ENCODE peak calls at places on chromosomes 5 and 9, in seven cellular contexts. One of them, this sample, is unnamed.

GRCh38 chr9:72052122-72052521 is 8.3 kb downstream of the C9orf57 start:
- DNase-seq in transverse colon: no peak
- DNase-seq in HepG2: no peak
- DNase-seq in upper lobe of left lung: no peak
- DNase-seq in GM23338: no peak
- DNase-seq in endothelial cell of umbilical vein: no peak
- DNase-seq in K562: no peak
- DNase-seq in this sample: no peak

GRCh38 chr9:126154869-126155268 is 171.8 kb upstream of the MVB12B start:
- DNase-seq in upper lobe of left lung: no peak
- DNase-seq in K562: no peak
- DNase-seq in transverse colon: no peak
- DNase-seq in HepG2: no peak
- DNase-seq in endothelial cell of umbilical vein: no peak
- DNase-seq in GM23338: no peak
- DNase-seq in this sample: peak; percentile 32

GRCh38 chr9:76576344-76576743 is 117.4 kb downstream of the GCNT1 start:
- DNase-seq in endothelial cell of umbilical vein: no peak
- DNase-seq in upper lobe of left lung: no peak
- DNase-seq in GM23338: no peak
- DNase-seq in transverse colon: peak; percentile 40
- DNase-seq in K562: no peak
- DNase-seq in HepG2: no peak
- DNase-seq in this sample: no peak

GRCh38 chr5:131610198-131611063 is 24.6 kb downstream of the RAPGEF6 start:
- DNase-seq in HepG2: peak; percentile 86
- DNase-seq in transverse colon: no peak
- DNase-seq in K562: no peak
- DNase-seq in upper lobe of left lung: no peak
- DNase-seq in GM23338: peak; percentile 21
- DNase-seq in endothelial cell of umbilical vein: peak; percentile 87
- DNase-seq in this sample: no peak

GRCh38 chr5:132067941-132068808 is 5.4 kb upstream of the CSF2 start:
- DNase-seq in transverse colon: no peak
- DNase-seq in K562: no peak
- DNase-seq in endothelial cell of umbilical vein: no peak
- DNase-seq in upper lobe of left lung: no peak
- DNase-seq in HepG2: no peak
- DNase-seq in GM23338: no peak
- DNase-seq in this sample: peak; percentile 67

GRCh38 chr9:37243588-37244345 is 123.4 kb downstream of the ZCCHC7 start:
- DNase-seq in GM23338: no peak
- DNase-seq in upper lobe of left lung: no peak
- DNase-seq in K562: no peak
- DNase-seq in endothelial cell of umbilical vein: no peak
- DNase-seq in transverse colon: no peak
- DNase-seq in HepG2: no peak
- DNase-seq in this sample: no peak

GRCh38 chr9:135209136-135209535 is 121.7 kb downstream of the OLFM1 start:
- DNase-seq in upper lobe of left lung: no peak
- DNase-seq in transverse colon: no peak
- DNase-seq in GM23338: no peak
- DNase-seq in K562: no peak
- DNase-seq in HepG2: no peak
- DNase-seq in endothelial cell of umbilical vein: no peak
- DNase-seq in this sample: no peak

GRCh38 chr5:111266491-111266890 is 42.3 kb downstream of the CAMK4 start:
- DNase-seq in upper lobe of left lung: no peak
- DNase-seq in GM23338: no peak
- DNase-seq in HepG2: no peak
- DNase-seq in endothelial cell of umbilical vein: no peak
- DNase-seq in transverse colon: no peak
- DNase-seq in K562: no peak
- DNase-seq in this sample: no peak

GRCh38 chr9:133812077-133812868 is 74.1 kb upstream of the SARDH start:
- DNase-seq in upper lobe of left lung: peak; percentile 68
- DNase-seq in transverse colon: no peak
- DNase-seq in endothelial cell of umbilical vein: no peak
- DNase-seq in HepG2: peak; percentile 35
- DNase-seq in GM23338: no peak
- DNase-seq in K562: no peak
- DNase-seq in this sample: no peak

GRCh38 chr5:170920196-170920595 is 58.4 kb downstream of the RANBP17 start:
- DNase-seq in HepG2: no peak
- DNase-seq in GM23338: no peak
- DNase-seq in K562: no peak
- DNase-seq in transverse colon: no peak
- DNase-seq in endothelial cell of umbilical vein: no peak
- DNase-seq in upper lobe of left lung: no peak
- DNase-seq in this sample: no peak

GRCh38 chr5:5278815-5279381 is 138.8 kb downstream of the ADAMTS16 start:
- DNase-seq in HepG2: no peak
- DNase-seq in GM23338: no peak
- DNase-seq in endothelial cell of umbilical vein: no peak
- DNase-seq in K562: no peak
- DNase-seq in transverse colon: no peak
- DNase-seq in upper lobe of left lung: no peak
- DNase-seq in this sample: no peak

GRCh38 chr5:142841511-142842255 is 71.5 kb downstream of the ARHGAP26 start:
- DNase-seq in HepG2: no peak
- DNase-seq in endothelial cell of umbilical vein: no peak
- DNase-seq in upper lobe of left lung: no peak
- DNase-seq in K562: no peak
- DNase-seq in GM23338: peak; percentile 72
- DNase-seq in transverse colon: no peak
- DNase-seq in this sample: no peak

GRCh38 chr5:108386345-108387061 is 4.6 kb upstream of the FBXL17 start:
- DNase-seq in HepG2: peak; percentile 65
- DNase-seq in GM23338: no peak
- DNase-seq in endothelial cell of umbilical vein: no peak
- DNase-seq in K562: no peak
- DNase-seq in transverse colon: no peak
- DNase-seq in upper lobe of left lung: no peak
- DNase-seq in this sample: no peak

GRCh38 chr5:167861134-167861930 is 430.1 kb upstream of the WWC1 start:
- DNase-seq in GM23338: peak; percentile 67
- DNase-seq in upper lobe of left lung: no peak
- DNase-seq in HepG2: no peak
- DNase-seq in K562: no peak
- DNase-seq in endothelial cell of umbilical vein: no peak
- DNase-seq in transverse colon: no peak
- DNase-seq in this sample: no peak

GRCh38 chr5:90201923-90202322 is 207.6 kb downstream of the CETN3 start:
- DNase-seq in transverse colon: no peak
- DNase-seq in HepG2: no peak
- DNase-seq in GM23338: no peak
- DNase-seq in endothelial cell of umbilical vein: peak; percentile 43
- DNase-seq in K562: no peak
- DNase-seq in upper lobe of left lung: no peak
- DNase-seq in this sample: no peak

GRCh38 chr9:86751956-86752355 is 195.3 kb downstream of the GAS1 start:
- DNase-seq in GM23338: no peak
- DNase-seq in endothelial cell of umbilical vein: no peak
- DNase-seq in K562: no peak
- DNase-seq in upper lobe of left lung: no peak
- DNase-seq in HepG2: no peak
- DNase-seq in transverse colon: no peak
- DNase-seq in this sample: no peak

GRCh38 chr5:140840978-140841962 is at the start of gene PCDHA8:
- DNase-seq in transverse colon: no peak
- DNase-seq in K562: peak; percentile 9
- DNase-seq in upper lobe of left lung: peak; percentile 49
- DNase-seq in HepG2: peak; percentile 48
- DNase-seq in GM23338: peak; percentile 88
- DNase-seq in endothelial cell of umbilical vein: no peak
- DNase-seq in this sample: no peak

GRCh38 chr5:173780356-173781234 is 107.6 kb upstream of the CPEB4 start:
- DNase-seq in GM23338: no peak
- DNase-seq in K562: no peak
- DNase-seq in HepG2: no peak
- DNase-seq in endothelial cell of umbilical vein: no peak
- DNase-seq in transverse colon: no peak
- DNase-seq in upper lobe of left lung: no peak
- DNase-seq in this sample: no peak

GRCh38 chr5:62199792-62200716 is 106.0 kb upstream of the KIF2A start:
- DNase-seq in transverse colon: no peak
- DNase-seq in endothelial cell of umbilical vein: no peak
- DNase-seq in upper lobe of left lung: no peak
- DNase-seq in HepG2: no peak
- DNase-seq in GM23338: no peak
- DNase-seq in K562: no peak
- DNase-seq in this sample: no peak

GRCh38 chr5:157817928-157818327 is 41.0 kb downstream of the CLINT1 start:
- DNase-seq in GM23338: no peak
- DNase-seq in upper lobe of left lung: no peak
- DNase-seq in HepG2: no peak
- DNase-seq in K562: no peak
- DNase-seq in transverse colon: no peak
- DNase-seq in endothelial cell of umbilical vein: no peak
- DNase-seq in this sample: no peak

GRCh38 chr5:72692273-72692672 is 124.2 kb upstream of the TNPO1 start:
- DNase-seq in transverse colon: no peak
- DNase-seq in endothelial cell of umbilical vein: no peak
- DNase-seq in upper lobe of left lung: no peak
- DNase-seq in HepG2: no peak
- DNase-seq in GM23338: no peak
- DNase-seq in K562: no peak
- DNase-seq in this sample: no peak

GRCh38 chr9:32551491-32552049 is 557 bp upstream of the SMIM27 start:
- DNase-seq in endothelial cell of umbilical vein: peak; percentile 65
- DNase-seq in K562: peak; percentile 12
- DNase-seq in transverse colon: peak; percentile 47
- DNase-seq in HepG2: peak; percentile 14
- DNase-seq in upper lobe of left lung: no peak
- DNase-seq in GM23338: peak; percentile 36
- DNase-seq in this sample: peak; percentile 83

GRCh38 chr5:131952286-131952857 is 6.9 kb upstream of the MEIKIN start:
- DNase-seq in endothelial cell of umbilical vein: no peak
- DNase-seq in transverse colon: no peak
- DNase-seq in K562: no peak
- DNase-seq in GM23338: no peak
- DNase-seq in upper lobe of left lung: no peak
- DNase-seq in HepG2: no peak
- DNase-seq in this sample: no peak

DNA sequence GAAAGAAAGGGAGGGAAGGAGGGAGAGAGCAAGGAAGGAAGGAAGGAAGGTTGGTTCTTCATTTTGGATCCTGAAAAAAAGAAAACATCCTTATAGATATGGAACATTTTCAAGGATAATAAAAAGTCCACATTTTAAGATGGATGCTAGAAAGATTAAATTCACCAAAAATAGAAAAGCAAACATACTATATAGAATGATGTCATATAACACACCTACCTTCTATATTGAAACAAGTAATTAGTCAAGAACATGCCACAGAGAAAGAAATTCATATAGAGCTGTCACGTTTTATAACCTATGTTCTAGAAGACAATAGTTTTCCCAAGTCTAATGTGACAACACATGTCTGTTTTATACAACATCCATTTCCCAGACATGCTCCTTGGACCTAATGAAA is 302.0 kb downstream of the TLE1 start:
- DNase-seq in GM23338: no peak
- DNase-seq in HepG2: no peak
- DNase-seq in endothelial cell of umbilical vein: no peak
- DNase-seq in K562: no peak
- DNase-seq in transverse colon: no peak
- DNase-seq in upper lobe of left lung: no peak
- DNase-seq in this sample: no peak
- TF ChIP-seq POLR2AphosphoS5 in GM23338: no peak
- TF ChIP-seq POLR2AphosphoS5 in HepG2: no peak
- TF ChIP-seq POLR2AphosphoS5 in endothelial cell of umbilical vein: no peak
- TF ChIP-seq POLR2AphosphoS5 in K562: no peak
- TF ChIP-seq POLR2AphosphoS5 in transverse colon: no peak
- TF ChIP-seq POLR2AphosphoS5 in upper lobe of left lung: no peak
- TF ChIP-seq POLR2AphosphoS5 in this sample: no peak

DNA sequence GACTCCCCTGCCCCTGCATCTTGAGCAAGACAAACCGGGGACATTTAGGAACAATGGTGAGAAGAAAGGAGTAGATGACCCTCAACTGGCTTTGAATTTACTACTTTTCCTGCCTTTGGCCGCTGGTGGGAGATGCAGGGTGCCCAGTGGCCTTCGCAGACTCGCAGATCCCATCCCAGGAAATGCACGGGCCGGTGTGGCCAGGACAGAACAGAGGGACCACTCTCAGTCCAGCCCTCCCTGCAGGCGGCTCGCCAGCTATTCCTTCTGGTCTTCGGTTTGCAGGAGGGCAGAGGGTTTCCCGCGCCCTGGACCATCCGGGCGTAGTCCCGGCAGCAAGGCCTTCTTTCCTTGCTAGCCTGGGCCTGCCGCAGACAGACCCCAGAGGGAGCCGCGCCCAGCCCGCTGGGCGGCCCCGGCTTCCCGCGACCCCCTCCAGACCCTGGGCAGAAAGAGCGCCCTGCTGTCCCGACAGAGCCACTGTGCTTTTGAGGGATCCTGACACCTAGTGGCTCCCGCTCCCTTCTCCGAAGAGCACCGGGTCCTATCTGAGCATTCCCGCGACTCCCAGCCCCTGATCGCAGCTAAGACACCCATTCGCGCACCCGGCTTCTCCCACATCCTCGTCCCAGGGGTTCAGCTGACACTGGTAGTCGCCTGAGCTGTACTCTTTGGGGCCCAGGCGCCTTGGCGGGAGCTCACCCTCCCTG is 1.2 kb downstream of the CFAP90 start:
- DNase-seq in HepG2: peak; percentile 26
- DNase-seq in K562: no peak
- DNase-seq in upper lobe of left lung: peak; percentile 60
- DNase-seq in GM23338: peak; percentile 79
- DNase-seq in endothelial cell of umbilical vein: no peak
- DNase-seq in transverse colon: no peak
- DNase-seq in this sample: no peak
- TF ChIP-seq CTCF in HepG2: peak; percentile 61
- TF ChIP-seq CTCF in K562: no peak
- TF ChIP-seq CTCF in upper lobe of left lung: no peak
- TF ChIP-seq CTCF in GM23338: peak; percentile 27
- TF ChIP-seq CTCF in endothelial cell of umbilical vein: no peak
- TF ChIP-seq CTCF in transverse colon: no peak
- TF ChIP-seq CTCF in this sample: no peak

GRCh38 chr5:57332350-57332749 is 150.3 kb downstream of the ACTBL2 start:
- DNase-seq in HepG2: no peak
- DNase-seq in K562: no peak
- DNase-seq in transverse colon: no peak
- DNase-seq in upper lobe of left lung: no peak
- DNase-seq in GM23338: no peak
- DNase-seq in endothelial cell of umbilical vein: no peak
- DNase-seq in this sample: no peak
- TF ChIP-seq POLR2AphosphoS5 in HepG2: no peak
- TF ChIP-seq POLR2AphosphoS5 in K562: no peak
- TF ChIP-seq POLR2AphosphoS5 in transverse colon: no peak
- TF ChIP-seq POLR2AphosphoS5 in upper lobe of left lung: no peak
- TF ChIP-seq POLR2AphosphoS5 in GM23338: no peak
- TF ChIP-seq POLR2AphosphoS5 in endothelial cell of umbilical vein: no peak
- TF ChIP-seq POLR2AphosphoS5 in this sample: no peak

DNA sequence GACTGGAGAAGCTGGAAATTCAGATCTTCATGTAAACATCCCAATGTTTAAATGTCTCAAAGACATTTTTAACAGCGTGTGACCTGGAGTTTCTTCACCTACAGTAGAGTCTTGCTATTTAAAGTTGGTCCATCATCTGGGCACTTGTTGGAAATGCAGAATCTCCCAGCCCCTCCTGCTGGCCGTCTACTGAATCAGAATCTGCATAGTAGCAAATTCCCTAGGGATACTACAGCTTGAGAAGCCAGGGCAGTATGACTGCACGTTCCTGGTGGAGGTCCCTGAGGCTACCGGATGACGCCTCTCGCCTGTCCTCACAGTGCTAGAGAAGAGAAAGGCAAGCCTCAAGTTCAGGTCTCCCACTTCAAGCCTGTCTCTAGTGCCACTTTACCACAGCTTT is 15.7 kb downstream of the SAP30L start:
- DNase-seq in transverse colon: no peak
- DNase-seq in upper lobe of left lung: no peak
- DNase-seq in endothelial cell of umbilical vein: no peak
- DNase-seq in K562: no peak
- DNase-seq in GM23338: peak; percentile 71
- DNase-seq in HepG2: no peak
- DNase-seq in this sample: no peak
- TF ChIP-seq CTCF in transverse colon: no peak
- TF ChIP-seq CTCF in upper lobe of left lung: no peak
- TF ChIP-seq CTCF in endothelial cell of umbilical vein: peak; percentile 9
- TF ChIP-seq CTCF in K562: peak; percentile 46
- TF ChIP-seq CTCF in GM23338: peak; percentile 53
- TF ChIP-seq CTCF in HepG2: no peak
- TF ChIP-seq CTCF in this sample: no peak

This sample was measured in spleen.